ENCODE peak calls at places on chromosome 7, in six cellular contexts. One of them, this sample, is unnamed.

GRCh38 chr7:92582948-92583347 is 7.2 kb downstream of the FAM133B start:
- DNase-seq in amniotic stem cell: no peak
- DNase-seq in stimulated activated CD4-positive, alpha-beta T cell treated with anti-CD3 and anti-CD28 coated beads, TNF-alpha, amount 100 ng/mL, for 4 hours: no peak
- DNase-seq in nephron progenitor cell: no peak
- DNase-seq in HTR-8/SVneo: no peak
- DNase-seq in Right ventricle myocardium superior: no peak
- DNase-seq in this sample: no peak

GRCh38 chr7:27442446-27442845 is 199.8 kb downstream of the EVX1 start:
- DNase-seq in amniotic stem cell: no peak
- DNase-seq in stimulated activated CD4-positive, alpha-beta T cell treated with anti-CD3 and anti-CD28 coated beads, TNF-alpha, amount 100 ng/mL, for 4 hours: no peak
- DNase-seq in nephron progenitor cell: no peak
- DNase-seq in HTR-8/SVneo: no peak
- DNase-seq in Right ventricle myocardium superior: no peak
- DNase-seq in this sample: no peak

GRCh38 chr7:148772297-148773089 is 73.8 kb downstream of the CUL1 start:
- DNase-seq in amniotic stem cell: peak
- DNase-seq in stimulated activated CD4-positive, alpha-beta T cell treated with anti-CD3 and anti-CD28 coated beads, TNF-alpha, amount 100 ng/mL, for 4 hours: peak
- DNase-seq in nephron progenitor cell: no peak
- DNase-seq in HTR-8/SVneo: peak
- DNase-seq in Right ventricle myocardium superior: no peak
- DNase-seq in this sample: no peak

GRCh38 chr7:28855538-28856217 is 102.5 kb downstream of the TRIL start:
- DNase-seq in amniotic stem cell: peak
- DNase-seq in stimulated activated CD4-positive, alpha-beta T cell treated with anti-CD3 and anti-CD28 coated beads, TNF-alpha, amount 100 ng/mL, for 4 hours: no peak
- DNase-seq in nephron progenitor cell: no peak
- DNase-seq in HTR-8/SVneo: peak
- DNase-seq in Right ventricle myocardium superior: no peak
- DNase-seq in this sample: no peak

GRCh38 chr7:82705831-82706230 is 262.3 kb upstream of the CACNA2D1 start:
- DNase-seq in amniotic stem cell: no peak
- DNase-seq in stimulated activated CD4-positive, alpha-beta T cell treated with anti-CD3 and anti-CD28 coated beads, TNF-alpha, amount 100 ng/mL, for 4 hours: no peak
- DNase-seq in nephron progenitor cell: no peak
- DNase-seq in HTR-8/SVneo: no peak
- DNase-seq in Right ventricle myocardium superior: no peak
- DNase-seq in this sample: no peak

GRCh38 chr7:132286836-132287235 is 289.4 kb downstream of the PLXNA4 start:
- DNase-seq in amniotic stem cell: no peak
- DNase-seq in stimulated activated CD4-positive, alpha-beta T cell treated with anti-CD3 and anti-CD28 coated beads, TNF-alpha, amount 100 ng/mL, for 4 hours: no peak
- DNase-seq in nephron progenitor cell: no peak
- DNase-seq in HTR-8/SVneo: no peak
- DNase-seq in Right ventricle myocardium superior: no peak
- DNase-seq in this sample: no peak

GRCh38 chr7:2954433-2954853 is 89.2 kb downstream of the CARD11 start:
- DNase-seq in amniotic stem cell: no peak
- DNase-seq in stimulated activated CD4-positive, alpha-beta T cell treated with anti-CD3 and anti-CD28 coated beads, TNF-alpha, amount 100 ng/mL, for 4 hours: no peak
- DNase-seq in nephron progenitor cell: no peak
- DNase-seq in HTR-8/SVneo: no peak
- DNase-seq in Right ventricle myocardium superior: no peak
- DNase-seq in this sample: peak

GRCh38 chr7:73599151-73599882 is 20.9 kb upstream of the TBL2 start:
- DNase-seq in amniotic stem cell: no peak
- DNase-seq in stimulated activated CD4-positive, alpha-beta T cell treated with anti-CD3 and anti-CD28 coated beads, TNF-alpha, amount 100 ng/mL, for 4 hours: no peak
- DNase-seq in nephron progenitor cell: no peak
- DNase-seq in HTR-8/SVneo: no peak
- DNase-seq in Right ventricle myocardium superior: no peak
- DNase-seq in this sample: no peak

GRCh38 chr7:44284881-44285541 is 40.4 kb downstream of the CAMK2B start:
- DNase-seq in amniotic stem cell: no peak
- DNase-seq in stimulated activated CD4-positive, alpha-beta T cell treated with anti-CD3 and anti-CD28 coated beads, TNF-alpha, amount 100 ng/mL, for 4 hours: no peak
- DNase-seq in nephron progenitor cell: peak
- DNase-seq in HTR-8/SVneo: no peak
- DNase-seq in Right ventricle myocardium superior: peak
- DNase-seq in this sample: peak

GRCh38 chr7:158706710-158707590 is 2.3 kb upstream of the NCAPG2 start:
- DNase-seq in amniotic stem cell: no peak
- DNase-seq in stimulated activated CD4-positive, alpha-beta T cell treated with anti-CD3 and anti-CD28 coated beads, TNF-alpha, amount 100 ng/mL, for 4 hours: no peak
- DNase-seq in nephron progenitor cell: no peak
- DNase-seq in HTR-8/SVneo: no peak
- DNase-seq in Right ventricle myocardium superior: no peak
- DNase-seq in this sample: no peak

GRCh38 chr7:30147223-30147622 is 12.4 kb downstream of the MTURN start:
- DNase-seq in amniotic stem cell: no peak
- DNase-seq in stimulated activated CD4-positive, alpha-beta T cell treated with anti-CD3 and anti-CD28 coated beads, TNF-alpha, amount 100 ng/mL, for 4 hours: no peak
- DNase-seq in nephron progenitor cell: no peak
- DNase-seq in HTR-8/SVneo: no peak
- DNase-seq in Right ventricle myocardium superior: no peak
- DNase-seq in this sample: no peak

GRCh38 chr7:7051221-7051877 is 131.0 kb upstream of the C1GALT1 start:
- DNase-seq in amniotic stem cell: no peak
- DNase-seq in stimulated activated CD4-positive, alpha-beta T cell treated with anti-CD3 and anti-CD28 coated beads, TNF-alpha, amount 100 ng/mL, for 4 hours: no peak
- DNase-seq in nephron progenitor cell: no peak
- DNase-seq in HTR-8/SVneo: no peak
- DNase-seq in Right ventricle myocardium superior: no peak
- DNase-seq in this sample: no peak

GRCh38 chr7:135980665-135981180 is 3.6 kb upstream of the MTPN start:
- DNase-seq in amniotic stem cell: peak
- DNase-seq in stimulated activated CD4-positive, alpha-beta T cell treated with anti-CD3 and anti-CD28 coated beads, TNF-alpha, amount 100 ng/mL, for 4 hours: peak
- DNase-seq in nephron progenitor cell: no peak
- DNase-seq in HTR-8/SVneo: no peak
- DNase-seq in Right ventricle myocardium superior: no peak
- DNase-seq in this sample: no peak

GRCh38 chr7:2785071-2785500 is 59.0 kb downstream of the GNA12 start:
- DNase-seq in amniotic stem cell: no peak
- DNase-seq in stimulated activated CD4-positive, alpha-beta T cell treated with anti-CD3 and anti-CD28 coated beads, TNF-alpha, amount 100 ng/mL, for 4 hours: no peak
- DNase-seq in nephron progenitor cell: no peak
- DNase-seq in HTR-8/SVneo: peak
- DNase-seq in Right ventricle myocardium superior: no peak
- DNase-seq in this sample: no peak

GRCh38 chr7:96679886-96680285 is 29.8 kb downstream of the SEM1 start:
- DNase-seq in amniotic stem cell: no peak
- DNase-seq in stimulated activated CD4-positive, alpha-beta T cell treated with anti-CD3 and anti-CD28 coated beads, TNF-alpha, amount 100 ng/mL, for 4 hours: no peak
- DNase-seq in nephron progenitor cell: no peak
- DNase-seq in HTR-8/SVneo: no peak
- DNase-seq in Right ventricle myocardium superior: no peak
- DNase-seq in this sample: no peak

GRCh38 chr7:95976369-95976768 is 204.0 kb downstream of the DYNC1I1 start:
- DNase-seq in amniotic stem cell: no peak
- DNase-seq in stimulated activated CD4-positive, alpha-beta T cell treated with anti-CD3 and anti-CD28 coated beads, TNF-alpha, amount 100 ng/mL, for 4 hours: no peak
- DNase-seq in nephron progenitor cell: no peak
- DNase-seq in HTR-8/SVneo: no peak
- DNase-seq in Right ventricle myocardium superior: no peak
- DNase-seq in this sample: no peak

GRCh38 chr7:22860337-22860736 is 37.7 kb upstream of the TOMM7 start:
- DNase-seq in amniotic stem cell: no peak
- DNase-seq in stimulated activated CD4-positive, alpha-beta T cell treated with anti-CD3 and anti-CD28 coated beads, TNF-alpha, amount 100 ng/mL, for 4 hours: no peak
- DNase-seq in nephron progenitor cell: no peak
- DNase-seq in HTR-8/SVneo: no peak
- DNase-seq in Right ventricle myocardium superior: no peak
- DNase-seq in this sample: no peak

GRCh38 chr7:1224093-1224702 is 8.5 kb upstream of the UNCX start:
- DNase-seq in amniotic stem cell: no peak
- DNase-seq in stimulated activated CD4-positive, alpha-beta T cell treated with anti-CD3 and anti-CD28 coated beads, TNF-alpha, amount 100 ng/mL, for 4 hours: no peak
- DNase-seq in nephron progenitor cell: peak
- DNase-seq in HTR-8/SVneo: no peak
- DNase-seq in Right ventricle myocardium superior: no peak
- DNase-seq in this sample: no peak

GRCh38 chr7:20790273-20790842 is 3.7 kb upstream of the SP8 start:
- DNase-seq in amniotic stem cell: no peak
- DNase-seq in stimulated activated CD4-positive, alpha-beta T cell treated with anti-CD3 and anti-CD28 coated beads, TNF-alpha, amount 100 ng/mL, for 4 hours: no peak
- DNase-seq in nephron progenitor cell: no peak
- DNase-seq in HTR-8/SVneo: no peak
- DNase-seq in Right ventricle myocardium superior: no peak
- DNase-seq in this sample: no peak

GRCh38 chr7:150370612-150371071 is 2.0 kb downstream of the REPIN1 start:
- DNase-seq in amniotic stem cell: peak
- DNase-seq in stimulated activated CD4-positive, alpha-beta T cell treated with anti-CD3 and anti-CD28 coated beads, TNF-alpha, amount 100 ng/mL, for 4 hours: no peak
- DNase-seq in nephron progenitor cell: no peak
- DNase-seq in HTR-8/SVneo: no peak
- DNase-seq in Right ventricle myocardium superior: no peak
- DNase-seq in this sample: no peak

GRCh38 chr7:100887186-100887954 is 2.1 kb downstream of the UFSP1 start:
- DNase-seq in amniotic stem cell: no peak
- DNase-seq in stimulated activated CD4-positive, alpha-beta T cell treated with anti-CD3 and anti-CD28 coated beads, TNF-alpha, amount 100 ng/mL, for 4 hours: no peak
- DNase-seq in nephron progenitor cell: no peak
- DNase-seq in HTR-8/SVneo: no peak
- DNase-seq in Right ventricle myocardium superior: peak
- DNase-seq in this sample: no peak

GRCh38 chr7:151792011-151792410 is 84.9 kb downstream of the PRKAG2 start:
- DNase-seq in amniotic stem cell: no peak
- DNase-seq in stimulated activated CD4-positive, alpha-beta T cell treated with anti-CD3 and anti-CD28 coated beads, TNF-alpha, amount 100 ng/mL, for 4 hours: no peak
- DNase-seq in nephron progenitor cell: no peak
- DNase-seq in HTR-8/SVneo: no peak
- DNase-seq in Right ventricle myocardium superior: no peak
- DNase-seq in this sample: no peak

GRCh38 chr7:3760696-3761095 is 459.6 kb downstream of the SDK1 start:
- DNase-seq in amniotic stem cell: no peak
- DNase-seq in stimulated activated CD4-positive, alpha-beta T cell treated with anti-CD3 and anti-CD28 coated beads, TNF-alpha, amount 100 ng/mL, for 4 hours: no peak
- DNase-seq in nephron progenitor cell: no peak
- DNase-seq in HTR-8/SVneo: no peak
- DNase-seq in Right ventricle myocardium superior: no peak
- DNase-seq in this sample: no peak

GRCh38 chr7:81004098-81004497 is 85.2 kb upstream of the SEMA3C start:
- DNase-seq in amniotic stem cell: no peak
- DNase-seq in stimulated activated CD4-positive, alpha-beta T cell treated with anti-CD3 and anti-CD28 coated beads, TNF-alpha, amount 100 ng/mL, for 4 hours: no peak
- DNase-seq in nephron progenitor cell: no peak
- DNase-seq in HTR-8/SVneo: no peak
- DNase-seq in Right ventricle myocardium superior: no peak
- DNase-seq in this sample: no peak

GRCh38 chr7:131443496-131443895 is 112.9 kb downstream of the PODXL start:
- DNase-seq in amniotic stem cell: no peak
- DNase-seq in stimulated activated CD4-positive, alpha-beta T cell treated with anti-CD3 and anti-CD28 coated beads, TNF-alpha, amount 100 ng/mL, for 4 hours: no peak
- DNase-seq in nephron progenitor cell: no peak
- DNase-seq in HTR-8/SVneo: no peak
- DNase-seq in Right ventricle myocardium superior: no peak
- DNase-seq in this sample: no peak

GRCh38 chr7:39609084-39609461 is 14.3 kb upstream of the RALA start:
- DNase-seq in amniotic stem cell: no peak
- DNase-seq in stimulated activated CD4-positive, alpha-beta T cell treated with anti-CD3 and anti-CD28 coated beads, TNF-alpha, amount 100 ng/mL, for 4 hours: no peak
- DNase-seq in nephron progenitor cell: no peak
- DNase-seq in HTR-8/SVneo: no peak
- DNase-seq in Right ventricle myocardium superior: no peak
- DNase-seq in this sample: no peak

GRCh38 chr7:157576415-157576814 is 239.6 kb downstream of the DNAJB6 start:
- DNase-seq in amniotic stem cell: no peak
- DNase-seq in stimulated activated CD4-positive, alpha-beta T cell treated with anti-CD3 and anti-CD28 coated beads, TNF-alpha, amount 100 ng/mL, for 4 hours: peak
- DNase-seq in nephron progenitor cell: no peak
- DNase-seq in HTR-8/SVneo: no peak
- DNase-seq in Right ventricle myocardium superior: no peak
- DNase-seq in this sample: no peak

GRCh38 chr7:5758286-5758685 is 23.2 kb downstream of the RNF216 start:
- DNase-seq in amniotic stem cell: no peak
- DNase-seq in stimulated activated CD4-positive, alpha-beta T cell treated with anti-CD3 and anti-CD28 coated beads, TNF-alpha, amount 100 ng/mL, for 4 hours: no peak
- DNase-seq in nephron progenitor cell: no peak
- DNase-seq in HTR-8/SVneo: no peak
- DNase-seq in Right ventricle myocardium superior: no peak
- DNase-seq in this sample: no peak

GRCh38 chr7:151784843-151785680 is 91.9 kb downstream of the PRKAG2 start:
- DNase-seq in amniotic stem cell: no peak
- DNase-seq in stimulated activated CD4-positive, alpha-beta T cell treated with anti-CD3 and anti-CD28 coated beads, TNF-alpha, amount 100 ng/mL, for 4 hours: no peak
- DNase-seq in nephron progenitor cell: no peak
- DNase-seq in HTR-8/SVneo: no peak
- DNase-seq in Right ventricle myocardium superior: peak
- DNase-seq in this sample: peak

GRCh38 chr7:27834179-27834921 is 94.4 kb downstream of the TAX1BP1 start:
- DNase-seq in amniotic stem cell: no peak
- DNase-seq in stimulated activated CD4-positive, alpha-beta T cell treated with anti-CD3 and anti-CD28 coated beads, TNF-alpha, amount 100 ng/mL, for 4 hours: no peak
- DNase-seq in nephron progenitor cell: no peak
- DNase-seq in HTR-8/SVneo: no peak
- DNase-seq in Right ventricle myocardium superior: no peak
- DNase-seq in this sample: no peak

GRCh38 chr7:99504281-99504602 is 220 bp upstream of the ZKSCAN5 start:
- DNase-seq in amniotic stem cell: no peak
- DNase-seq in stimulated activated CD4-positive, alpha-beta T cell treated with anti-CD3 and anti-CD28 coated beads, TNF-alpha, amount 100 ng/mL, for 4 hours: no peak
- DNase-seq in nephron progenitor cell: peak
- DNase-seq in HTR-8/SVneo: peak
- DNase-seq in Right ventricle myocardium superior: no peak
- DNase-seq in this sample: no peak

GRCh38 chr7:2520808-2521146 is 1.2 kb downstream of the LFNG start:
- DNase-seq in amniotic stem cell: no peak
- DNase-seq in stimulated activated CD4-positive, alpha-beta T cell treated with anti-CD3 and anti-CD28 coated beads, TNF-alpha, amount 100 ng/mL, for 4 hours: no peak
- DNase-seq in nephron progenitor cell: no peak
- DNase-seq in HTR-8/SVneo: no peak
- DNase-seq in Right ventricle myocardium superior: no peak
- DNase-seq in this sample: no peak

GRCh38 chr7:1950066-1950622 is 280.1 kb downstream of the ELFN1 start:
- DNase-seq in amniotic stem cell: no peak
- DNase-seq in stimulated activated CD4-positive, alpha-beta T cell treated with anti-CD3 and anti-CD28 coated beads, TNF-alpha, amount 100 ng/mL, for 4 hours: no peak
- DNase-seq in nephron progenitor cell: no peak
- DNase-seq in HTR-8/SVneo: no peak
- DNase-seq in Right ventricle myocardium superior: peak
- DNase-seq in this sample: peak

GRCh38 chr7:159091041-159091440 is 53.6 kb downstream of the VIPR2 start:
- DNase-seq in amniotic stem cell: no peak
- DNase-seq in stimulated activated CD4-positive, alpha-beta T cell treated with anti-CD3 and anti-CD28 coated beads, TNF-alpha, amount 100 ng/mL, for 4 hours: no peak
- DNase-seq in nephron progenitor cell: no peak
- DNase-seq in HTR-8/SVneo: no peak
- DNase-seq in Right ventricle myocardium superior: peak
- DNase-seq in this sample: no peak

This sample was measured in aorta.